ENCODE peak calls at places on chromosomes 4 and X, in eight cellular contexts. One of them, this sample, is unnamed.

GRCh38 chr4:30380404-30380998 is 339.7 kb upstream of the PCDH7 start:
- DNase-seq in Kasumi-1: peak
- DNase-seq in retina: no peak
- DNase-seq in endodermal cell: peak
- DNase-seq in cardiac muscle cell: peak
- DNase-seq in stomach: peak
- DNase-seq in Peyer's patch: no peak
- DNase-seq in H54: no peak
- DNase-seq in this sample: peak

GRCh38 chrX:122783918-122784317 is 400.2 kb upstream of the GRIA3 start:
- DNase-seq in Kasumi-1: no peak
- DNase-seq in retina: no peak
- DNase-seq in endodermal cell: no peak
- DNase-seq in cardiac muscle cell: no peak
- DNase-seq in stomach: no peak
- DNase-seq in Peyer's patch: no peak
- DNase-seq in H54: no peak
- DNase-seq in this sample: no peak

GRCh38 chr4:306551-306961 is 1.3 kb upstream of the ZNF732 start:
- DNase-seq in Kasumi-1: peak
- DNase-seq in retina: no peak
- DNase-seq in endodermal cell: no peak
- DNase-seq in cardiac muscle cell: no peak
- DNase-seq in stomach: no peak
- DNase-seq in Peyer's patch: no peak
- DNase-seq in H54: no peak
- DNase-seq in this sample: no peak

GRCh38 chr4:69115851-69116213 is 19.6 kb downstream of the UGT2B7 start:
- DNase-seq in Kasumi-1: no peak
- DNase-seq in retina: no peak
- DNase-seq in endodermal cell: no peak
- DNase-seq in cardiac muscle cell: no peak
- DNase-seq in stomach: no peak
- DNase-seq in Peyer's patch: no peak
- DNase-seq in H54: no peak
- DNase-seq in this sample: no peak

GRCh38 chr4:89904524-89904923 is 9.9 kb downstream of the MMRN1 start:
- DNase-seq in Kasumi-1: no peak
- DNase-seq in retina: no peak
- DNase-seq in endodermal cell: no peak
- DNase-seq in cardiac muscle cell: no peak
- DNase-seq in stomach: no peak
- DNase-seq in Peyer's patch: no peak
- DNase-seq in H54: no peak
- DNase-seq in this sample: no peak

GRCh38 chrX:13647709-13648212 is 5.2 kb upstream of the TCEANC start:
- DNase-seq in Kasumi-1: peak
- DNase-seq in retina: no peak
- DNase-seq in endodermal cell: no peak
- DNase-seq in cardiac muscle cell: peak
- DNase-seq in stomach: peak
- DNase-seq in Peyer's patch: peak
- DNase-seq in H54: no peak
- DNase-seq in this sample: no peak

GRCh38 chrX:68511255-68511654 is 12.4 kb downstream of the YIPF6 start:
- DNase-seq in Kasumi-1: peak
- DNase-seq in retina: no peak
- DNase-seq in endodermal cell: peak
- DNase-seq in cardiac muscle cell: peak
- DNase-seq in stomach: no peak
- DNase-seq in Peyer's patch: no peak
- DNase-seq in H54: no peak
- DNase-seq in this sample: peak

GRCh38 chr4:140233811-140234696 is 80.1 kb upstream of the MAML3 start:
- DNase-seq in Kasumi-1: no peak
- DNase-seq in retina: no peak
- DNase-seq in endodermal cell: peak
- DNase-seq in cardiac muscle cell: peak
- DNase-seq in stomach: no peak
- DNase-seq in Peyer's patch: no peak
- DNase-seq in H54: peak
- DNase-seq in this sample: peak

GRCh38 chr4:163600731-163601130 is 106.2 kb downstream of the TMA16 start:
- DNase-seq in Kasumi-1: no peak
- DNase-seq in retina: no peak
- DNase-seq in endodermal cell: no peak
- DNase-seq in cardiac muscle cell: no peak
- DNase-seq in stomach: no peak
- DNase-seq in Peyer's patch: no peak
- DNase-seq in H54: no peak
- DNase-seq in this sample: no peak

GRCh38 chrX:63657821-63658220 is 127.2 kb downstream of the ARHGEF9 start:
- DNase-seq in Kasumi-1: peak
- DNase-seq in retina: no peak
- DNase-seq in endodermal cell: no peak
- DNase-seq in cardiac muscle cell: peak
- DNase-seq in stomach: no peak
- DNase-seq in Peyer's patch: no peak
- DNase-seq in H54: peak
- DNase-seq in this sample: peak

GRCh38 chrX:69762340-69762739 is 146.4 kb downstream of the EDA start:
- DNase-seq in Kasumi-1: no peak
- DNase-seq in retina: no peak
- DNase-seq in endodermal cell: no peak
- DNase-seq in cardiac muscle cell: no peak
- DNase-seq in stomach: no peak
- DNase-seq in Peyer's patch: no peak
- DNase-seq in H54: no peak
- DNase-seq in this sample: no peak

GRCh38 chr4:136927172-136927571 is 605.1 kb downstream of the PCDH18 start:
- DNase-seq in Kasumi-1: no peak
- DNase-seq in retina: no peak
- DNase-seq in endodermal cell: no peak
- DNase-seq in cardiac muscle cell: peak
- DNase-seq in stomach: no peak
- DNase-seq in Peyer's patch: no peak
- DNase-seq in H54: peak
- DNase-seq in this sample: peak

GRCh38 chrX:115134366-115134765 is 54.8 kb upstream of the RBMXL3 start:
- DNase-seq in Kasumi-1: no peak
- DNase-seq in retina: no peak
- DNase-seq in endodermal cell: no peak
- DNase-seq in cardiac muscle cell: no peak
- DNase-seq in stomach: no peak
- DNase-seq in Peyer's patch: no peak
- DNase-seq in H54: no peak
- DNase-seq in this sample: no peak

GRCh38 chr4:147984065-147984777 is 252.3 kb downstream of the ARHGAP10 start:
- DNase-seq in Kasumi-1: peak
- DNase-seq in retina: peak
- DNase-seq in endodermal cell: peak
- DNase-seq in cardiac muscle cell: peak
- DNase-seq in stomach: no peak
- DNase-seq in Peyer's patch: no peak
- DNase-seq in H54: no peak
- DNase-seq in this sample: peak

GRCh38 chrX:65685112-65685511 is 17.7 kb downstream of the MSN start:
- DNase-seq in Kasumi-1: no peak
- DNase-seq in retina: no peak
- DNase-seq in endodermal cell: no peak
- DNase-seq in cardiac muscle cell: no peak
- DNase-seq in stomach: no peak
- DNase-seq in Peyer's patch: no peak
- DNase-seq in H54: no peak
- DNase-seq in this sample: no peak

GRCh38 chr4:28378109-28378830 is 1517.6 kb downstream of the STIM2 start:
- DNase-seq in Kasumi-1: no peak
- DNase-seq in retina: no peak
- DNase-seq in endodermal cell: peak
- DNase-seq in cardiac muscle cell: no peak
- DNase-seq in stomach: no peak
- DNase-seq in Peyer's patch: no peak
- DNase-seq in H54: no peak
- DNase-seq in this sample: peak

GRCh38 chr4:44532851-44533250 is 84.2 kb upstream of the KCTD8 start:
- DNase-seq in Kasumi-1: no peak
- DNase-seq in retina: no peak
- DNase-seq in endodermal cell: no peak
- DNase-seq in cardiac muscle cell: no peak
- DNase-seq in stomach: no peak
- DNase-seq in Peyer's patch: no peak
- DNase-seq in H54: no peak
- DNase-seq in this sample: no peak

GRCh38 chrX:6187256-6187655 is 41.4 kb downstream of the NLGN4X start:
- DNase-seq in Kasumi-1: no peak
- DNase-seq in retina: no peak
- DNase-seq in endodermal cell: no peak
- DNase-seq in cardiac muscle cell: no peak
- DNase-seq in stomach: no peak
- DNase-seq in Peyer's patch: no peak
- DNase-seq in H54: no peak
- DNase-seq in this sample: no peak

GRCh38 chrX:119935215-119935893 is 8.2 kb downstream of the NKAP start:
- DNase-seq in Kasumi-1: no peak
- DNase-seq in retina: no peak
- DNase-seq in endodermal cell: no peak
- DNase-seq in cardiac muscle cell: no peak
- DNase-seq in stomach: no peak
- DNase-seq in Peyer's patch: no peak
- DNase-seq in H54: no peak
- DNase-seq in this sample: no peak

GRCh38 chrX:154546354-154547244 is at the start of gene G6PD:
- DNase-seq in Kasumi-1: peak
- DNase-seq in retina: peak
- DNase-seq in endodermal cell: peak
- DNase-seq in cardiac muscle cell: peak
- DNase-seq in stomach: peak
- DNase-seq in Peyer's patch: peak
- DNase-seq in H54: peak
- DNase-seq in this sample: no peak

This sample was measured in HCEC 1CT.